ENCODE peak calls at places on chromosomes 11 and 22, in six cellular contexts. One of them, this sample, is unnamed. For H3K9me3 and H3K27me3, the result is how much of the 10 kb centered on the place peaks cover.

GRCh38 chr11:34160791-34161190 is 55.4 kb downstream of the NAT10 start:
- DNase-seq in lung: no peak
- DNase-seq in CD8-positive, alpha-beta T cell: no peak
- DNase-seq in cardiac muscle cell: no peak
- DNase-seq in heart right ventricle: no peak
- DNase-seq in body of pancreas: no peak
- DNase-seq in this sample: no peak

GRCh38 chr11:87059596-87059995 is 21.9 kb downstream of the TMEM135 start:
- DNase-seq in lung: no peak
- DNase-seq in CD8-positive, alpha-beta T cell: no peak
- DNase-seq in cardiac muscle cell: no peak
- DNase-seq in heart right ventricle: no peak
- DNase-seq in body of pancreas: no peak
- DNase-seq in this sample: no peak

GRCh38 chr22:24390576-24390975 is 36.8 kb upstream of the ADORA2A start:
- DNase-seq in lung: no peak
- DNase-seq in CD8-positive, alpha-beta T cell: no peak
- DNase-seq in cardiac muscle cell: peak
- DNase-seq in heart right ventricle: no peak
- DNase-seq in body of pancreas: no peak
- DNase-seq in this sample: no peak

GRCh38 chr11:71239581-71239980 is 12.8 kb downstream of the SHANK2 start:
- DNase-seq in lung: no peak
- DNase-seq in CD8-positive, alpha-beta T cell: no peak
- DNase-seq in cardiac muscle cell: no peak
- DNase-seq in heart right ventricle: no peak
- DNase-seq in body of pancreas: peak
- DNase-seq in this sample: no peak

GRCh38 chr11:1438261-1438966 is 48.2 kb downstream of the MOB2 start:
- DNase-seq in lung: no peak
- DNase-seq in CD8-positive, alpha-beta T cell: no peak
- DNase-seq in cardiac muscle cell: no peak
- DNase-seq in heart right ventricle: no peak
- DNase-seq in body of pancreas: no peak
- DNase-seq in this sample: no peak

GRCh38 chr11:107157809-107158187 is 139.5 kb upstream of the GUCY1A2 start:
- DNase-seq in lung: no peak
- DNase-seq in CD8-positive, alpha-beta T cell: no peak
- DNase-seq in cardiac muscle cell: peak
- DNase-seq in heart right ventricle: no peak
- DNase-seq in body of pancreas: no peak
- DNase-seq in this sample: no peak

GRCh38 chr22:42145175-42145574 is 14.6 kb upstream of the CYP2D6 start:
- DNase-seq in lung: no peak
- DNase-seq in CD8-positive, alpha-beta T cell: no peak
- DNase-seq in cardiac muscle cell: no peak
- DNase-seq in heart right ventricle: no peak
- DNase-seq in body of pancreas: no peak
- DNase-seq in this sample: no peak

GRCh38 chr11:62921201-62921572 is at the start of gene CHRM1:
- DNase-seq in lung: no peak
- DNase-seq in CD8-positive, alpha-beta T cell: no peak
- DNase-seq in cardiac muscle cell: no peak
- DNase-seq in heart right ventricle: no peak
- DNase-seq in body of pancreas: peak
- DNase-seq in this sample: no peak

GRCh38 chr11:67629386-67630229 is at the start of gene NUDT8:
- DNase-seq in lung: peak
- DNase-seq in CD8-positive, alpha-beta T cell: peak
- DNase-seq in cardiac muscle cell: peak
- DNase-seq in heart right ventricle: peak
- DNase-seq in body of pancreas: peak
- DNase-seq in this sample: no peak

GRCh38 chr11:35364101-35364780 is 55.1 kb downstream of the SLC1A2 start:
- DNase-seq in lung: peak
- DNase-seq in CD8-positive, alpha-beta T cell: no peak
- DNase-seq in cardiac muscle cell: peak
- DNase-seq in heart right ventricle: peak
- DNase-seq in body of pancreas: peak
- DNase-seq in this sample: no peak

GRCh38 chr11:117281159-117281558 is 10.0 kb upstream of the BACE1-AS start:
- DNase-seq in lung: no peak
- DNase-seq in CD8-positive, alpha-beta T cell: no peak
- DNase-seq in cardiac muscle cell: peak
- DNase-seq in heart right ventricle: no peak
- DNase-seq in body of pancreas: no peak
- DNase-seq in this sample: peak

GRCh38 chr11:62055970-62056369 is 67.8 kb upstream of the INCENP start:
- DNase-seq in lung: no peak
- DNase-seq in CD8-positive, alpha-beta T cell: no peak
- DNase-seq in cardiac muscle cell: no peak
- DNase-seq in heart right ventricle: no peak
- DNase-seq in body of pancreas: no peak
- DNase-seq in this sample: no peak

GRCh38 chr11:113504586-113504985 is 29.4 kb upstream of the DRD2 start:
- DNase-seq in lung: no peak
- DNase-seq in CD8-positive, alpha-beta T cell: no peak
- DNase-seq in cardiac muscle cell: peak
- DNase-seq in heart right ventricle: no peak
- DNase-seq in body of pancreas: no peak
- DNase-seq in this sample: no peak

GRCh38 chr11:36508743-36509142 is 1.3 kb downstream of the TRAF6 start:
- DNase-seq in lung: no peak
- DNase-seq in CD8-positive, alpha-beta T cell: no peak
- DNase-seq in cardiac muscle cell: no peak
- DNase-seq in heart right ventricle: no peak
- DNase-seq in body of pancreas: no peak
- DNase-seq in this sample: no peak

GRCh38 chr22:50244420-50245213 is at the start of gene TUBGCP6:
- DNase-seq in lung: peak
- DNase-seq in CD8-positive, alpha-beta T cell: peak
- DNase-seq in cardiac muscle cell: peak
- DNase-seq in heart right ventricle: peak
- DNase-seq in body of pancreas: peak
- DNase-seq in this sample: peak

GRCh38 chr11:127564803-127565202 is 564.2 kb upstream of the KIRREL3 start:
- DNase-seq in lung: no peak
- DNase-seq in CD8-positive, alpha-beta T cell: no peak
- DNase-seq in cardiac muscle cell: no peak
- DNase-seq in heart right ventricle: no peak
- DNase-seq in body of pancreas: no peak
- DNase-seq in this sample: no peak

GRCh38 chr11:77474509-77475070 is 696 bp upstream of the PAK1 start:
- DNase-seq in lung: no peak
- DNase-seq in CD8-positive, alpha-beta T cell: no peak
- DNase-seq in cardiac muscle cell: no peak
- DNase-seq in heart right ventricle: no peak
- DNase-seq in body of pancreas: no peak
- DNase-seq in this sample: no peak

GRCh38 chr11:73236879-73237278 is 18.8 kb downstream of the P2RY2 start:
- DNase-seq in lung: peak
- DNase-seq in CD8-positive, alpha-beta T cell: no peak
- DNase-seq in cardiac muscle cell: peak
- DNase-seq in heart right ventricle: peak
- DNase-seq in body of pancreas: peak
- DNase-seq in this sample: no peak
- TF ChIP-seq CTCF in lung: peak
- TF ChIP-seq CTCF in CD8-positive, alpha-beta T cell: peak
- TF ChIP-seq CTCF in cardiac muscle cell: peak
- TF ChIP-seq CTCF in heart right ventricle: peak
- TF ChIP-seq CTCF in body of pancreas: peak
- TF ChIP-seq CTCF in this sample: peak

GRCh38 chr11:32432565-32433248 is 2.6 kb downstream of the WT1 start:
- DNase-seq in lung: no peak
- DNase-seq in CD8-positive, alpha-beta T cell: no peak
- DNase-seq in cardiac muscle cell: peak
- DNase-seq in heart right ventricle: no peak
- DNase-seq in body of pancreas: no peak
- DNase-seq in this sample: no peak

GRCh38 chr11:32435152-32435480 is 223 bp downstream of the WT1 start:
- DNase-seq in lung: no peak
- DNase-seq in CD8-positive, alpha-beta T cell: no peak
- DNase-seq in cardiac muscle cell: peak
- DNase-seq in heart right ventricle: no peak
- DNase-seq in body of pancreas: no peak
- DNase-seq in this sample: no peak

GRCh38 chr11:32434116-32434386 is 1.3 kb downstream of the WT1 start:
- DNase-seq in lung: no peak
- DNase-seq in CD8-positive, alpha-beta T cell: no peak
- DNase-seq in cardiac muscle cell: no peak
- DNase-seq in heart right ventricle: no peak
- DNase-seq in body of pancreas: no peak
- DNase-seq in this sample: no peak

GRCh38 chr11:32434387-32435151 is 770 bp downstream of the WT1 start:
- DNase-seq in lung: no peak
- DNase-seq in CD8-positive, alpha-beta T cell: no peak
- DNase-seq in cardiac muscle cell: peak
- DNase-seq in heart right ventricle: peak
- DNase-seq in body of pancreas: no peak
- DNase-seq in this sample: no peak

DNA sequence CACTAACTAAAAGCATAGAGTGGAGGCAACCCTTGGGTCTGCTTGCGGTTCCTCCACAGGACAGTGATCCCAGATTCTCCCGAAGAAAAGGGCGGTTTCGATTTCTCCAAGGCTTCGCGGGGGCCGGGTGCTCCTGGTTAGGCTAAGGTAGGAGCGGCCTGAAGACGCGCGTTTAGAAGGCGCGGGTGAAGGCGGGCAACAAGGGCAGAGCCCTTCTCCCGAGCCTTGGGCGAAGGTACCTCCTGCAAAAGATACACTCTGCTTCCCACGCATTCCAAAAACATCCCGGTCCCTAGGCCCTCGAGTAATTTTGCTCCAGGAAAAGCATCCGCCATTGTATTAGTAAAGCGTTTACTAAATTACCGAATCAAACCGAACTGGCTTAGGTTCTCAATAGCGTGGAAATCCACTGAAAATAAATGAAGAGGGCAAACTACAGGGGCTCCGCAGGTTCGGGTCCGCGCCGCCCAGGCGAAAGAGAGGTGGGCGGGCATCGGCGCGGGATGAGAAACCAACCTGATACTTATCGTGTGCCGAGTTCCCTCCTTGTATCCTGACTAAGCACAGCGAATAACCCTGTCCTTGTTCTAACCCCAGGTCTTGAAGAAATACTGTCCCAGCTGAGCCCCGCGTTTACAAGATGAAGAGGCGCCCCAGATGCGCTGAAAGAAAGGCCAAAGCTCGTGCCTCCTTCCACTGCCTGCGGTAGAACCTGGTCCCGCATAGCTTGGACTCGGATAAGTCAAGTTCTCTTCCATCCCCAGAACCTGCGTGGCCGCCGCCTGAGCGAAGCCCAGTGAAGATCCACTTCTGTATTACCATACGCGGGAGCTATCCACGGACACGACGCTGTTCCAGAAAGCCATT is 1.9 kb downstream of the WT1 start:
- DNase-seq in lung: no peak
- DNase-seq in CD8-positive, alpha-beta T cell: no peak
- DNase-seq in cardiac muscle cell: peak
- DNase-seq in heart right ventricle: no peak
- DNase-seq in body of pancreas: no peak
- DNase-seq in this sample: no peak
- H3K9me3 ChIP-seq in lung: under half
- H3K9me3 ChIP-seq in CD8-positive, alpha-beta T cell: under half
- H3K9me3 ChIP-seq in cardiac muscle cell: under half
- H3K9me3 ChIP-seq in heart right ventricle: under half
- H3K9me3 ChIP-seq in body of pancreas: under half
- H3K9me3 ChIP-seq in this sample: under half

GRCh38 chr11:131638889-131639288 is 268.5 kb downstream of the NTM start:
- DNase-seq in lung: no peak
- DNase-seq in CD8-positive, alpha-beta T cell: no peak
- DNase-seq in cardiac muscle cell: no peak
- DNase-seq in heart right ventricle: no peak
- DNase-seq in body of pancreas: no peak
- DNase-seq in this sample: no peak
- H3K27me3 ChIP-seq in lung: under half
- H3K27me3 ChIP-seq in CD8-positive, alpha-beta T cell: under half
- H3K27me3 ChIP-seq in cardiac muscle cell: under half
- H3K27me3 ChIP-seq in heart right ventricle: under half
- H3K27me3 ChIP-seq in body of pancreas: under half
- H3K27me3 ChIP-seq in this sample: under half

GRCh38 chr11:119759324-119759723 is 30.3 kb upstream of the NECTIN1 start:
- DNase-seq in lung: no peak
- DNase-seq in CD8-positive, alpha-beta T cell: no peak
- DNase-seq in cardiac muscle cell: peak
- DNase-seq in heart right ventricle: no peak
- DNase-seq in body of pancreas: no peak
- DNase-seq in this sample: no peak
- TF ChIP-seq CTCF in lung: no peak
- TF ChIP-seq CTCF in CD8-positive, alpha-beta T cell: no peak
- TF ChIP-seq CTCF in cardiac muscle cell: no peak
- TF ChIP-seq CTCF in heart right ventricle: no peak
- TF ChIP-seq CTCF in body of pancreas: no peak
- TF ChIP-seq CTCF in this sample: no peak

GRCh38 chr22:47443836-47444745 is 681.6 kb downstream of the TBC1D22A start:
- DNase-seq in lung: no peak
- DNase-seq in CD8-positive, alpha-beta T cell: no peak
- DNase-seq in cardiac muscle cell: no peak
- DNase-seq in heart right ventricle: no peak
- DNase-seq in body of pancreas: no peak
- DNase-seq in this sample: no peak

GRCh38 chr22:47445212-47445611 is 682.8 kb downstream of the TBC1D22A start:
- DNase-seq in lung: no peak
- DNase-seq in CD8-positive, alpha-beta T cell: no peak
- DNase-seq in cardiac muscle cell: no peak
- DNase-seq in heart right ventricle: no peak
- DNase-seq in body of pancreas: no peak
- DNase-seq in this sample: no peak

GRCh38 chr22:47445716-47446290 is 683.4 kb downstream of the TBC1D22A start:
- DNase-seq in lung: no peak
- DNase-seq in CD8-positive, alpha-beta T cell: no peak
- DNase-seq in cardiac muscle cell: no peak
- DNase-seq in heart right ventricle: no peak
- DNase-seq in body of pancreas: no peak
- DNase-seq in this sample: no peak

GRCh38 chr22:47446331-47446730 is 683.9 kb downstream of the TBC1D22A start:
- DNase-seq in lung: no peak
- DNase-seq in CD8-positive, alpha-beta T cell: no peak
- DNase-seq in cardiac muscle cell: no peak
- DNase-seq in heart right ventricle: no peak
- DNase-seq in body of pancreas: no peak
- DNase-seq in this sample: no peak

DNA sequence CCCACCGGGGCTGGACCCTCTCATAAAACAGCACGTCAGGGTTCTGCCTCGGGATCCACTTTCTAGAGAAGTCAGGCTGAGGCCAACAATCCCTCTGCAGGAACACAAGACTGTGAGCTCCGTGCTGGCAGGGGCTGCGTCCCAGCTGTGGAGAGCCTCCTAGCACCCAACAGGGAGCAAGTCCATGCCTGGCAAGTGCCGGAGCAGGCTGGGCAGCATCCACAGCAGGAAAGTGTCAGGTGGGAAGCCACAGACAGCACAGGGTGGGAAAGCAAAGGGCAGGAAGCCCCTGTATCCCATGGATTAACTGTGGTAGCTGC is 682.3 kb downstream of the TBC1D22A start:
- DNase-seq in lung: no peak
- DNase-seq in CD8-positive, alpha-beta T cell: no peak
- DNase-seq in cardiac muscle cell: no peak
- DNase-seq in heart right ventricle: no peak
- DNase-seq in body of pancreas: no peak
- DNase-seq in this sample: no peak
- H3K9me3 ChIP-seq in lung: under half
- H3K9me3 ChIP-seq in CD8-positive, alpha-beta T cell: under half
- H3K9me3 ChIP-seq in cardiac muscle cell: under half
- H3K9me3 ChIP-seq in heart right ventricle: under half
- H3K9me3 ChIP-seq in body of pancreas: under half
- H3K9me3 ChIP-seq in this sample: half or more

GRCh38 chr11:69841170-69841858 is 22.1 kb upstream of the FGF3 start:
- DNase-seq in lung: no peak
- DNase-seq in CD8-positive, alpha-beta T cell: no peak
- DNase-seq in cardiac muscle cell: no peak
- DNase-seq in heart right ventricle: no peak
- DNase-seq in body of pancreas: no peak
- DNase-seq in this sample: no peak
- H3K27me3 ChIP-seq in lung: under half
- H3K27me3 ChIP-seq in CD8-positive, alpha-beta T cell: under half
- H3K27me3 ChIP-seq in cardiac muscle cell: under half
- H3K27me3 ChIP-seq in heart right ventricle: half or more
- H3K27me3 ChIP-seq in body of pancreas: under half
- H3K27me3 ChIP-seq in this sample: under half